ENCODE peak calls at places on chromosomes 3 and 15, in nine cellular contexts. M, S, P, Y, C, W, O, R and T are unnamed samples. For H3K4me1, the result is how much of the 10 kb centered on the place peaks cover.

GRCh38 chr15:56913241-56913640 is 5.2 kb upstream of the TCF12 start:
- DNase-seq in R (no peak), Y (peak), P (no peak), O (no peak), C (no peak), M (no peak), W (no peak), S (no peak), T (no peak)

GRCh38 chr3:28835751-28836150 is 445.1 kb upstream of the RBMS3 start:
- DNase-seq in R (peak), P (no peak), S (peak), C (no peak), W (no peak), Y (peak), M (no peak), O (no peak), T (no peak)

GRCh38 chr3:44893097-44893496 is 18.7 kb downstream of the TGM4 start:
- DNase-seq in S (peak), M (no peak), R (peak), C (no peak), W (no peak), P (no peak), Y (peak), O (no peak), T (no peak)

GRCh38 chr3:185422677-185423076 is 59.7 kb downstream of the MAP3K13 start:
- DNase-seq in W (no peak), S (no peak), P (no peak), C (no peak), Y (no peak), R (no peak), O (no peak), M (no peak), T (no peak)

GRCh38 chr3:52570076-52570475 is 33.7 kb downstream of the UQCC5 start:
- DNase-seq in S (peak), C (no peak), W (no peak), M (no peak), Y (no peak), P (no peak), O (no peak), R (peak), T (no peak)

GRCh38 chr3:107633327-107634141 is 110.8 kb downstream of the BBX start:
- DNase-seq in P (no peak), R (no peak), O (no peak), C (no peak), W (no peak), M (no peak), S (no peak), Y (no peak), T (no peak)

GRCh38 chr3:127370906-127371305 is 83.1 kb upstream of the PRR20G start:
- DNase-seq in O (no peak), Y (no peak), R (no peak), P (no peak), S (no peak), M (no peak), C (no peak), W (no peak), T (no peak)

GRCh38 chr3:116524455-116524854 is 79.2 kb upstream of the LSAMP start:
- DNase-seq in C (no peak), Y (no peak), W (no peak), M (no peak), P (no peak), O (no peak), S (peak), R (peak), T (no peak)

GRCh38 chr3:53795176-53795575 is 51.0 kb downstream of the CHDH start:
- DNase-seq in M (no peak), R (peak), C (no peak), W (no peak), O (no peak), Y (no peak), P (no peak), S (no peak), T (no peak)

GRCh38 chr3:132660056-132660744 is at the start of gene UBA5:
- DNase-seq in W (peak), O (peak), M (peak), Y (peak), C (peak), S (peak), P (peak), R (peak), T (peak)

GRCh38 chr3:107950413-107950812 is 140.4 kb downstream of the CD47 start:
- DNase-seq in R (no peak), S (no peak), C (no peak), O (no peak), P (no peak), Y (no peak), M (no peak), W (no peak), T (no peak)

GRCh38 chr15:76116138-76116885 is 56.5 kb downstream of the TMEM266 start:
- DNase-seq in O (no peak), R (no peak), S (no peak), W (no peak), Y (no peak), C (no peak), P (no peak), M (no peak), T (no peak)

GRCh38 chr3:158789592-158789991 is 12.3 kb upstream of the MFSD1 start:
- DNase-seq in R (peak), W (no peak), S (peak), C (no peak), Y (peak), P (no peak), M (no peak), O (no peak), T (no peak)

GRCh38 chr3:34212671-34213070 is 414.2 kb downstream of the PDCD6IP start:
- DNase-seq in C (no peak), Y (peak), O (no peak), R (peak), M (no peak), W (peak), S (peak), P (peak), T (no peak)

GRCh38 chr3:168981396-168981795 is 682.1 kb downstream of the MECOM start:
- DNase-seq in W (no peak), C (no peak), R (peak), S (peak), M (no peak), P (no peak), Y (no peak), O (no peak), T (no peak)

GRCh38 chr3:46080124-46080991 is 53.1 kb upstream of the XCR1 start:
- DNase-seq in P (no peak), S (no peak), C (no peak), R (peak), M (no peak), W (no peak), O (no peak), Y (no peak), T (no peak)

GRCh38 chr3:120348065-120348980 is 831 bp downstream of the LRRC58 start:
- DNase-seq in Y (no peak), C (peak), S (peak), R (no peak), P (no peak), W (no peak), M (peak), O (peak), T (no peak)

GRCh38 chr15:80706161-80706560 is 11.1 kb downstream of the ABHD17C start:
- DNase-seq in W (no peak), Y (no peak), R (no peak), P (no peak), C (no peak), O (no peak), S (no peak), M (no peak), T (no peak)

DNA sequence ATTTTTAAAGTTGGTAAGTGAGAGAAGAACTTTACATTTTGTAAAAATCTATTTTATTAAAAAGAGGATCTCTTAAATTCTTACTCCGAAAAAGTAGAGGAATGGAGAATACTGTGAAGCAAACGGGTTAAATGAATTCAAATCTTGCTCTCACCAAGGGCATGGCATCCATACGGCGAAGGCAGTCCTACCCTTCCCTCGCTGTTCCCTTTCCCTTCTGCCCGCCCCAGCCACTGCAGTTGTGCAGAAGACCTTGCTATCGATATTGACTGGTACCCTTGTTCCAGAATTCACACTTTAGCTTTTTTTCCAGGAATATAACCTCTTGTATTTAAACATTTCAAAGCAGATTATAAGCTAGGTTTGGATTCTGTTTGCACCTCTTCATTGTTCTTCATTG is 239.5 kb downstream of the ZPLD1 start:
- DNase-seq in P (no peak), Y (no peak), M (no peak), O (no peak), C (no peak), R (no peak), W (no peak), S (no peak), T (no peak)
- H3K4me1 ChIP-seq in P (under half), Y (under half), M (under half), O (under half), C (under half), R (under half), W (under half), S (under half), T (under half)

GRCh38 chr3:191901746-191902145 is 440.8 kb downstream of the PYDC2 start:
- DNase-seq in P (no peak), Y (no peak), M (no peak), C (no peak), R (no peak), W (no peak), O (no peak), S (no peak), T (no peak)
- H3K4me1 ChIP-seq in P (under half), Y (under half), M (under half), C (under half), R (under half), W (under half), O (under half), S (under half), T (under half)

GRCh38 chr15:51731549-51732267 is 5.7 kb downstream of the LYSMD2 start:
- DNase-seq in R (peak), M (peak), C (peak), S (peak), W (no peak), O (no peak), P (peak), Y (peak), T (peak)
- H3K4me1 ChIP-seq in R (under half), M (under half), C (half or more), S (under half), W (under half), O (under half), P (half or more), Y (under half), T (half or more)

GRCh38 chr15:31336943-31337295 is 10.3 kb downstream of the KLF13 start:
- DNase-seq in P (no peak), S (no peak), W (no peak), Y (no peak), R (no peak), C (no peak), M (no peak), O (no peak), T (no peak)
- H3K4me1 ChIP-seq in P (half or more), S (under half), W (half or more), Y (under half), R (under half), C (half or more), M (half or more), O (under half), T (half or more)

GRCh38 chr3:139297588-139298311 is 46.1 kb upstream of the MRPS22 start:
- DNase-seq in S (peak), W (no peak), O (no peak), C (no peak), R (no peak), Y (no peak), M (no peak), P (no peak), T (no peak)
- H3K4me1 ChIP-seq in S (under half), W (under half), O (under half), C (under half), R (under half), Y (under half), M (under half), P (under half), T (under half)